ENCODE peak calls at places on chromosomes 7 and 10, in six cellular contexts. O, P, G, V, J and X are unnamed samples.

GRCh38 chr10:11741608-11742007 is 574 bp upstream of the ECHDC3 start:
- DNase-seq in O (no peak), P (no peak), G (no peak), V (no peak), J (no peak), X (no peak)

GRCh38 chr7:29105191-29105590 is 41.1 kb downstream of the CPVL start:
- DNase-seq in O (no peak), P (no peak), G (no peak), V (no peak), J (no peak), X (no peak)

GRCh38 chr10:7301039-7301768 is 109.6 kb downstream of the SFMBT2 start:
- DNase-seq in O (no peak), P (no peak), G (no peak), V (no peak), J (peak; percentile 66), X (no peak)

GRCh38 chr7:5222861-5223411 is 32.9 kb downstream of the WIPI2 start:
- DNase-seq in O (no peak), P (no peak), G (no peak), V (no peak), J (no peak), X (no peak)

GRCh38 chr7:101435461-101436225 is 73.0 kb downstream of the COL26A1 start:
- DNase-seq in O (no peak), P (no peak), G (no peak), V (no peak), J (no peak), X (no peak)

GRCh38 chr7:67791918-67792317 is 795.3 kb downstream of the TYW1 start:
- DNase-seq in O (no peak), P (no peak), G (no peak), V (no peak), J (no peak), X (no peak)

GRCh38 chr7:28116034-28116433 is 64.6 kb downstream of the JAZF1 start:
- DNase-seq in O (no peak), P (no peak), G (no peak), V (no peak), J (no peak), X (no peak)

GRCh38 chr7:157927313-157927925 is 590.6 kb downstream of the DNAJB6 start:
- DNase-seq in O (no peak), P (no peak), G (no peak), V (no peak), J (no peak), X (no peak)

GRCh38 chr7:18829518-18830252 is 287.8 kb downstream of the TWIST1 start:
- DNase-seq in O (no peak), P (peak; percentile 20), G (peak; percentile 62), V (no peak), J (no peak), X (peak; percentile 10)

GRCh38 chr7:40772096-40772495 is 637.3 kb downstream of the SUGCT start:
- DNase-seq in O (no peak), P (no peak), G (no peak), V (no peak), J (no peak), X (no peak)

GRCh38 chr7:110922906-110923305 is 168.0 kb upstream of the LRRN3 start:
- DNase-seq in O (no peak), P (no peak), G (peak; percentile 44), V (no peak), J (peak; percentile 41), X (no peak)

GRCh38 chr7:2939193-2939885 is 95.2 kb upstream of the GNA12 start:
- DNase-seq in O (no peak), P (no peak), G (no peak), V (no peak), J (no peak), X (no peak)

GRCh38 chr7:28811990-28812389 is 146.1 kb downstream of the TRIL start:
- DNase-seq in O (no peak), P (no peak), G (no peak), V (no peak), J (no peak), X (no peak)

GRCh38 chr10:69810097-69810496 is 8.4 kb downstream of the COL13A1 start:
- DNase-seq in O (no peak), P (no peak), G (no peak), V (no peak), J (no peak), X (no peak)

GRCh38 chr7:26646666-26647065 is 217.7 kb downstream of the SKAP2 start:
- DNase-seq in O (no peak), P (no peak), G (no peak), V (no peak), J (no peak), X (no peak)

GRCh38 chr7:141695803-141696289 is 6.1 kb downstream of the DENND11 start:
- DNase-seq in O (no peak), P (no peak), G (no peak), V (no peak), J (peak; percentile 71), X (no peak)

GRCh38 chr10:109450702-109451101 is 472.6 kb downstream of the XPNPEP1 start:
- DNase-seq in O (no peak), P (no peak), G (no peak), V (no peak), J (no peak), X (no peak)

GRCh38 chr10:68878463-68878862 is 22.7 kb upstream of the DDX50 start:
- DNase-seq in O (no peak), P (no peak), G (no peak), V (no peak), J (no peak), X (no peak)

GRCh38 chr10:103693070-103693811 is 162.1 kb downstream of the SH3PXD2A start:
- DNase-seq in O (no peak), P (no peak), G (no peak), V (no peak), J (no peak), X (no peak)

GRCh38 chr7:99864041-99864440 is 12.8 kb downstream of the OR2AE1 start:
- DNase-seq in O (no peak), P (no peak), G (no peak), V (no peak), J (no peak), X (no peak)

GRCh38 chr10:33901166-33901565 is 566.7 kb upstream of the NRP1 start:
- DNase-seq in O (no peak), P (no peak), G (peak; percentile 37), V (no peak), J (no peak), X (peak; percentile 25)

GRCh38 chr7:111730476-111731300 is 168.4 kb upstream of the IMMP2L start:
- DNase-seq in O (no peak), P (peak; percentile 14), G (no peak), V (no peak), J (peak; percentile 73), X (no peak)

GRCh38 chr7:2926120-2926897 is 82.2 kb upstream of the GNA12 start:
- DNase-seq in O (no peak), P (no peak), G (no peak), V (no peak), J (no peak), X (no peak)

GRCh38 chr10:14658331-14659122 is 116.2 kb downstream of the FAM107B start:
- DNase-seq in O (no peak), P (no peak), G (peak; percentile 70), V (no peak), J (peak; percentile 95), X (peak; percentile 65)

GRCh38 chr7:90312745-90313144 is 8.4 kb downstream of the FAM237B start:
- DNase-seq in O (no peak), P (no peak), G (no peak), V (no peak), J (no peak), X (no peak)

GRCh38 chr7:107631588-107631987 is 29.0 kb upstream of the SLC26A4 start:
- DNase-seq in O (no peak), P (no peak), G (no peak), V (no peak), J (no peak), X (no peak)

GRCh38 chr10:12186324-12186723 is 9.4 kb downstream of the NUDT5 start:
- DNase-seq in O (no peak), P (no peak), G (no peak), V (no peak), J (no peak), X (no peak)